ENCODE peak calls at places on chromosomes 1 and 21, in seven cellular contexts. H is HEK293T, I is neural progenitor cell, Y is lower leg skin, J is NB4, D is transverse colon, U is HCEC 1CT. O is an unnamed sample.

GRCh38 chr1:198295186-198295585 is 138.4 kb downstream of the NEK7 start:
- DNase-seq in H (no peak), J (no peak), I (peak), Y (no peak), D (no peak), U (no peak), O (no peak)

GRCh38 chr1:230123280-230124186 is 56.5 kb downstream of the GALNT2 start:
- DNase-seq in I (no peak), H (no peak), U (no peak), D (no peak), Y (no peak), J (no peak), O (no peak)

GRCh38 chr1:82269466-82269865 is 468.7 kb downstream of the ADGRL2 start:
- DNase-seq in Y (no peak), J (no peak), U (no peak), I (no peak), D (no peak), H (no peak), O (no peak)

GRCh38 chr1:67987046-67987799 is 63.2 kb downstream of the DIRAS3 start:
- DNase-seq in Y (no peak), U (peak), J (no peak), I (no peak), H (no peak), D (no peak), O (no peak)

GRCh38 chr1:246214708-246215504 is 292.2 kb downstream of the SMYD3 start:
- DNase-seq in H (no peak), Y (peak), J (peak), I (no peak), U (peak), D (peak), O (no peak)

GRCh38 chr1:178819123-178819522 is 51.8 kb downstream of the ANGPTL1 start:
- DNase-seq in U (no peak), I (peak), J (no peak), D (no peak), Y (no peak), H (no peak), O (no peak)

GRCh38 chr1:7475691-7476090 is 295.4 kb upstream of the VAMP3 start:
- DNase-seq in U (no peak), J (no peak), I (no peak), D (no peak), Y (no peak), H (no peak), O (no peak)

GRCh38 chr1:207004931-207005830 is 27.4 kb downstream of the C1orf116 start:
- DNase-seq in I (peak), U (peak), D (peak), J (peak), Y (no peak), H (peak), O (peak)

GRCh38 chr21:36783612-36784383 is 84.9 kb downstream of the SIM2 start:
- DNase-seq in I (no peak), D (no peak), J (no peak), U (peak), Y (no peak), H (no peak), O (no peak)

GRCh38 chr1:3106216-3106615 is 37.2 kb downstream of the PRDM16 start:
- DNase-seq in I (no peak), U (no peak), J (no peak), H (no peak), Y (no peak), D (no peak), O (no peak)

GRCh38 chr21:41965045-41965444 is 11.2 kb upstream of the C2CD2 start:
- DNase-seq in D (no peak), Y (no peak), I (no peak), H (no peak), U (no peak), J (no peak), O (no peak)

GRCh38 chr1:178150610-178151009 is 56.7 kb downstream of the RASAL2 start:
- DNase-seq in Y (no peak), D (no peak), U (no peak), I (no peak), J (no peak), H (no peak), O (no peak)

GRCh38 chr21:38639782-38640750 is 141.8 kb upstream of the ERG start:
- DNase-seq in I (no peak), Y (no peak), H (no peak), D (no peak), U (no peak), J (peak), O (no peak)

GRCh38 chr1:2115922-2116341 is 65.7 kb downstream of the PRKCZ start:
- DNase-seq in U (no peak), D (no peak), J (no peak), H (no peak), I (peak), Y (no peak), O (peak)